ENCODE peak calls at places on chromosomes 11 and 22, in four cellular contexts. V is prostate gland, P is anterior cingulate cortex, J is glutamatergic neuron. R is an unnamed sample.

GRCh38 chr22:20429254-20430100 is 8.1 kb downstream of the SCARF2 start:
- DNase-seq in P (peak), V (no peak), J (peak), R (peak)

GRCh38 chr22:43945632-43946390 is 9.4 kb upstream of the SAMM50 start:
- DNase-seq in V (peak), P (peak), J (peak), R (peak)

GRCh38 chr11:69361466-69361865 is 67.5 kb downstream of the MYEOV start:
- DNase-seq in P (no peak), V (no peak), J (no peak), R (no peak)

GRCh38 chr11:3674189-3674588 is 3.0 kb upstream of the CHRNA10 start:
- DNase-seq in J (no peak), P (no peak), V (no peak), R (no peak)

GRCh38 chr11:72353861-72354260 is 80.5 kb downstream of the CLPB start:
- DNase-seq in V (no peak), J (no peak), P (no peak), R (no peak)

GRCh38 chr11:126978155-126978554 is 22.4 kb downstream of the KIRREL3 start:
- DNase-seq in J (no peak), P (no peak), V (no peak), R (no peak)

GRCh38 chr11:118980191-118980881 is 8.8 kb downstream of the FOXR1 start:
- DNase-seq in V (no peak), P (no peak), J (no peak), R (no peak)

GRCh38 chr11:31958086-31958735 is 132.7 kb upstream of the RCN1 start:
- DNase-seq in P (peak), J (peak), V (no peak), R (peak)